ENCODE peak calls at places on chromosomes 3 and 15, in five cellular contexts. B is sigmoid colon, A is T-helper 2 cell, R is colonic mucosa, W is iPS-NIHi11. X is an unnamed sample.

GRCh38 chr3:140093742-140094141 is 158.8 kb downstream of the CLSTN2 start:
- DNase-seq in R (peak), W (no peak), A (no peak), B (peak), X (peak)

GRCh38 chr3:11604139-11604895 is 39.4 kb downstream of the VGLL4 start:
- DNase-seq in B (no peak), R (no peak), A (no peak), W (no peak), X (no peak)

GRCh38 chr3:114879059-114880031 is 267.7 kb downstream of the ZBTB20 start:
- DNase-seq in B (no peak), W (no peak), A (no peak), R (no peak), X (no peak)

GRCh38 chr3:14793126-14793857 is 25.5 kb upstream of the FGD5 start:
- DNase-seq in A (no peak), R (no peak), B (peak), W (no peak), X (no peak)

GRCh38 chr15:77144028-77144427 is 73.1 kb upstream of the TSPAN3 start:
- DNase-seq in R (no peak), B (no peak), A (no peak), W (no peak), X (no peak)

GRCh38 chr15:98727115-98728040 is 79.0 kb downstream of the IGF1R start:
- DNase-seq in W (peak), B (peak), A (no peak), R (peak), X (peak)

GRCh38 chr3:66485291-66485968 is 15.4 kb downstream of the LRIG1 start:
- DNase-seq in W (no peak), A (no peak), B (peak), R (no peak), X (no peak)

GRCh38 chr15:95262866-95263564 is 1031.7 kb downstream of the MCTP2 start:
- DNase-seq in W (no peak), R (no peak), A (no peak), B (no peak), X (no peak)

GRCh38 chr3:16448691-16449090 is 64.8 kb downstream of the RFTN1 start:
- DNase-seq in A (no peak), B (peak), W (peak), R (peak), X (peak)

GRCh38 chr15:63389902-63390301 is 8.3 kb upstream of the CA12 start:
- DNase-seq in R (peak), W (peak), A (no peak), B (no peak), X (peak)